ENCODE peak calls at places on chromosome 14, in seven cellular contexts. One of them, this sample, is unnamed.

GRCh38 chr14:104385189-104386135 is 194.1 kb upstream of the C14orf180 start:
- DNase-seq in choroid plexus epithelial cell: no peak
- DNase-seq in stimulated activated CD8-positive, alpha-beta memory T cell treated with anti-CD3 and anti-CD28 coated beads, Interleukin-7, amount 100 ng/mL, for 24 hours: no peak
- DNase-seq in stimulated activated CD4-positive, alpha-beta T cell treated with anti-CD3 and anti-CD28 coated beads, TNF-alpha, amount 100 ng/mL, for 24 hours: no peak
- DNase-seq in astrocyte: no peak
- DNase-seq in H54: no peak
- DNase-seq in NCI-H1694 treated with DMSO at 0.1 percent for 48 hours: no peak
- DNase-seq in this sample: no peak

GRCh38 chr14:68661226-68662225 is 131.3 kb downstream of the ZFP36L1 start:
- DNase-seq in H54: no peak
- DNase-seq in stimulated activated CD4-positive, alpha-beta T cell treated with anti-CD3 and anti-CD28 coated beads, TNF-alpha, amount 100 ng/mL, for 24 hours: no peak
- DNase-seq in astrocyte: no peak
- DNase-seq in NCI-H1694 treated with DMSO at 0.1 percent for 48 hours: no peak
- DNase-seq in stimulated activated CD8-positive, alpha-beta memory T cell treated with anti-CD3 and anti-CD28 coated beads, Interleukin-7, amount 100 ng/mL, for 24 hours: no peak
- DNase-seq in choroid plexus epithelial cell: no peak
- DNase-seq in this sample: no peak

GRCh38 chr14:75630695-75631452 is 29.8 kb downstream of the ERG28 start:
- DNase-seq in stimulated activated CD8-positive, alpha-beta memory T cell treated with anti-CD3 and anti-CD28 coated beads, Interleukin-7, amount 100 ng/mL, for 24 hours: no peak
- DNase-seq in stimulated activated CD4-positive, alpha-beta T cell treated with anti-CD3 and anti-CD28 coated beads, TNF-alpha, amount 100 ng/mL, for 24 hours: no peak
- DNase-seq in choroid plexus epithelial cell: no peak
- DNase-seq in NCI-H1694 treated with DMSO at 0.1 percent for 48 hours: no peak
- DNase-seq in astrocyte: no peak
- DNase-seq in H54: no peak
- DNase-seq in this sample: peak; percentile 68

GRCh38 chr14:50363734-50364113 is 33.0 kb downstream of the CDKL1 start:
- DNase-seq in choroid plexus epithelial cell: peak; percentile 36
- DNase-seq in NCI-H1694 treated with DMSO at 0.1 percent for 48 hours: no peak
- DNase-seq in stimulated activated CD4-positive, alpha-beta T cell treated with anti-CD3 and anti-CD28 coated beads, TNF-alpha, amount 100 ng/mL, for 24 hours: no peak
- DNase-seq in astrocyte: no peak
- DNase-seq in stimulated activated CD8-positive, alpha-beta memory T cell treated with anti-CD3 and anti-CD28 coated beads, Interleukin-7, amount 100 ng/mL, for 24 hours: no peak
- DNase-seq in H54: no peak
- DNase-seq in this sample: no peak

GRCh38 chr14:104827173-104828055 is 26.5 kb downstream of the ZBTB42 start:
- DNase-seq in NCI-H1694 treated with DMSO at 0.1 percent for 48 hours: no peak
- DNase-seq in H54: no peak
- DNase-seq in stimulated activated CD8-positive, alpha-beta memory T cell treated with anti-CD3 and anti-CD28 coated beads, Interleukin-7, amount 100 ng/mL, for 24 hours: no peak
- DNase-seq in choroid plexus epithelial cell: peak; percentile 50
- DNase-seq in astrocyte: peak; percentile 23
- DNase-seq in stimulated activated CD4-positive, alpha-beta T cell treated with anti-CD3 and anti-CD28 coated beads, TNF-alpha, amount 100 ng/mL, for 24 hours: no peak
- DNase-seq in this sample: peak; percentile 58

GRCh38 chr14:91545946-91546716 is 36.0 kb upstream of the PPP4R3A start:
- DNase-seq in stimulated activated CD4-positive, alpha-beta T cell treated with anti-CD3 and anti-CD28 coated beads, TNF-alpha, amount 100 ng/mL, for 24 hours: no peak
- DNase-seq in H54: no peak
- DNase-seq in astrocyte: no peak
- DNase-seq in stimulated activated CD8-positive, alpha-beta memory T cell treated with anti-CD3 and anti-CD28 coated beads, Interleukin-7, amount 100 ng/mL, for 24 hours: no peak
- DNase-seq in NCI-H1694 treated with DMSO at 0.1 percent for 48 hours: peak; percentile 99
- DNase-seq in choroid plexus epithelial cell: peak; percentile 5
- DNase-seq in this sample: no peak

GRCh38 chr14:105241641-105242040 is 6.7 kb upstream of the BTBD6 start:
- DNase-seq in stimulated activated CD4-positive, alpha-beta T cell treated with anti-CD3 and anti-CD28 coated beads, TNF-alpha, amount 100 ng/mL, for 24 hours: no peak
- DNase-seq in stimulated activated CD8-positive, alpha-beta memory T cell treated with anti-CD3 and anti-CD28 coated beads, Interleukin-7, amount 100 ng/mL, for 24 hours: no peak
- DNase-seq in H54: no peak
- DNase-seq in choroid plexus epithelial cell: no peak
- DNase-seq in NCI-H1694 treated with DMSO at 0.1 percent for 48 hours: no peak
- DNase-seq in astrocyte: no peak
- DNase-seq in this sample: no peak

GRCh38 chr14:95045836-95046430 is 111.4 kb downstream of the DICER1 start:
- DNase-seq in NCI-H1694 treated with DMSO at 0.1 percent for 48 hours: no peak
- DNase-seq in choroid plexus epithelial cell: no peak
- DNase-seq in stimulated activated CD4-positive, alpha-beta T cell treated with anti-CD3 and anti-CD28 coated beads, TNF-alpha, amount 100 ng/mL, for 24 hours: no peak
- DNase-seq in astrocyte: no peak
- DNase-seq in stimulated activated CD8-positive, alpha-beta memory T cell treated with anti-CD3 and anti-CD28 coated beads, Interleukin-7, amount 100 ng/mL, for 24 hours: no peak
- DNase-seq in H54: no peak
- DNase-seq in this sample: no peak

GRCh38 chr14:106883218-106883692 is 1356.9 kb downstream of the TMEM121 start:
- DNase-seq in choroid plexus epithelial cell: peak; percentile 4
- DNase-seq in stimulated activated CD4-positive, alpha-beta T cell treated with anti-CD3 and anti-CD28 coated beads, TNF-alpha, amount 100 ng/mL, for 24 hours: no peak
- DNase-seq in NCI-H1694 treated with DMSO at 0.1 percent for 48 hours: no peak
- DNase-seq in stimulated activated CD8-positive, alpha-beta memory T cell treated with anti-CD3 and anti-CD28 coated beads, Interleukin-7, amount 100 ng/mL, for 24 hours: no peak
- DNase-seq in H54: no peak
- DNase-seq in astrocyte: no peak
- DNase-seq in this sample: no peak

GRCh38 chr14:68501621-68502052 is 291.2 kb downstream of the ZFP36L1 start:
- DNase-seq in stimulated activated CD4-positive, alpha-beta T cell treated with anti-CD3 and anti-CD28 coated beads, TNF-alpha, amount 100 ng/mL, for 24 hours: no peak
- DNase-seq in H54: no peak
- DNase-seq in stimulated activated CD8-positive, alpha-beta memory T cell treated with anti-CD3 and anti-CD28 coated beads, Interleukin-7, amount 100 ng/mL, for 24 hours: no peak
- DNase-seq in astrocyte: no peak
- DNase-seq in NCI-H1694 treated with DMSO at 0.1 percent for 48 hours: no peak
- DNase-seq in choroid plexus epithelial cell: peak; percentile 32
- DNase-seq in this sample: no peak

GRCh38 chr14:96663491-96664067 is 133.6 kb upstream of the VRK1 start:
- DNase-seq in NCI-H1694 treated with DMSO at 0.1 percent for 48 hours: no peak
- DNase-seq in stimulated activated CD8-positive, alpha-beta memory T cell treated with anti-CD3 and anti-CD28 coated beads, Interleukin-7, amount 100 ng/mL, for 24 hours: no peak
- DNase-seq in stimulated activated CD4-positive, alpha-beta T cell treated with anti-CD3 and anti-CD28 coated beads, TNF-alpha, amount 100 ng/mL, for 24 hours: no peak
- DNase-seq in choroid plexus epithelial cell: no peak
- DNase-seq in H54: no peak
- DNase-seq in astrocyte: no peak
- DNase-seq in this sample: no peak

GRCh38 chr14:105268736-105269354 is 20.5 kb downstream of the BTBD6 start:
- DNase-seq in stimulated activated CD4-positive, alpha-beta T cell treated with anti-CD3 and anti-CD28 coated beads, TNF-alpha, amount 100 ng/mL, for 24 hours: no peak
- DNase-seq in NCI-H1694 treated with DMSO at 0.1 percent for 48 hours: no peak
- DNase-seq in choroid plexus epithelial cell: no peak
- DNase-seq in H54: no peak
- DNase-seq in astrocyte: no peak
- DNase-seq in stimulated activated CD8-positive, alpha-beta memory T cell treated with anti-CD3 and anti-CD28 coated beads, Interleukin-7, amount 100 ng/mL, for 24 hours: no peak
- DNase-seq in this sample: no peak

GRCh38 chr14:22838631-22839041 is 2.3 kb downstream of the MMP14 start:
- DNase-seq in NCI-H1694 treated with DMSO at 0.1 percent for 48 hours: no peak
- DNase-seq in astrocyte: peak; percentile 84
- DNase-seq in H54: no peak
- DNase-seq in choroid plexus epithelial cell: peak; percentile 80
- DNase-seq in stimulated activated CD8-positive, alpha-beta memory T cell treated with anti-CD3 and anti-CD28 coated beads, Interleukin-7, amount 100 ng/mL, for 24 hours: no peak
- DNase-seq in stimulated activated CD4-positive, alpha-beta T cell treated with anti-CD3 and anti-CD28 coated beads, TNF-alpha, amount 100 ng/mL, for 24 hours: no peak
- DNase-seq in this sample: no peak

GRCh38 chr14:64721391-64721791 is 17.2 kb downstream of the PLEKHG3 start:
- DNase-seq in stimulated activated CD8-positive, alpha-beta memory T cell treated with anti-CD3 and anti-CD28 coated beads, Interleukin-7, amount 100 ng/mL, for 24 hours: no peak
- DNase-seq in stimulated activated CD4-positive, alpha-beta T cell treated with anti-CD3 and anti-CD28 coated beads, TNF-alpha, amount 100 ng/mL, for 24 hours: no peak
- DNase-seq in H54: peak; percentile 44
- DNase-seq in choroid plexus epithelial cell: peak; percentile 76
- DNase-seq in astrocyte: peak; percentile 87
- DNase-seq in NCI-H1694 treated with DMSO at 0.1 percent for 48 hours: no peak
- DNase-seq in this sample: no peak

GRCh38 chr14:90274019-90274418 is 17.7 kb downstream of the PSMC1 start:
- DNase-seq in stimulated activated CD8-positive, alpha-beta memory T cell treated with anti-CD3 and anti-CD28 coated beads, Interleukin-7, amount 100 ng/mL, for 24 hours: no peak
- DNase-seq in H54: no peak
- DNase-seq in stimulated activated CD4-positive, alpha-beta T cell treated with anti-CD3 and anti-CD28 coated beads, TNF-alpha, amount 100 ng/mL, for 24 hours: no peak
- DNase-seq in choroid plexus epithelial cell: no peak
- DNase-seq in astrocyte: no peak
- DNase-seq in NCI-H1694 treated with DMSO at 0.1 percent for 48 hours: no peak
- DNase-seq in this sample: peak; percentile 63

GRCh38 chr14:98890556-98891340 is 381.2 kb downstream of the BCL11B start:
- DNase-seq in NCI-H1694 treated with DMSO at 0.1 percent for 48 hours: no peak
- DNase-seq in H54: no peak
- DNase-seq in choroid plexus epithelial cell: no peak
- DNase-seq in astrocyte: no peak
- DNase-seq in stimulated activated CD8-positive, alpha-beta memory T cell treated with anti-CD3 and anti-CD28 coated beads, Interleukin-7, amount 100 ng/mL, for 24 hours: no peak
- DNase-seq in stimulated activated CD4-positive, alpha-beta T cell treated with anti-CD3 and anti-CD28 coated beads, TNF-alpha, amount 100 ng/mL, for 24 hours: no peak
- DNase-seq in this sample: no peak

GRCh38 chr14:51202914-51203665 is 37.0 kb upstream of the TMX1 start:
- DNase-seq in NCI-H1694 treated with DMSO at 0.1 percent for 48 hours: no peak
- DNase-seq in stimulated activated CD8-positive, alpha-beta memory T cell treated with anti-CD3 and anti-CD28 coated beads, Interleukin-7, amount 100 ng/mL, for 24 hours: no peak
- DNase-seq in astrocyte: no peak
- DNase-seq in choroid plexus epithelial cell: no peak
- DNase-seq in H54: no peak
- DNase-seq in stimulated activated CD4-positive, alpha-beta T cell treated with anti-CD3 and anti-CD28 coated beads, TNF-alpha, amount 100 ng/mL, for 24 hours: no peak
- DNase-seq in this sample: no peak

GRCh38 chr14:92316937-92317336 is 6.0 kb upstream of the SLC24A4 start:
- DNase-seq in stimulated activated CD8-positive, alpha-beta memory T cell treated with anti-CD3 and anti-CD28 coated beads, Interleukin-7, amount 100 ng/mL, for 24 hours: no peak
- DNase-seq in NCI-H1694 treated with DMSO at 0.1 percent for 48 hours: no peak
- DNase-seq in stimulated activated CD4-positive, alpha-beta T cell treated with anti-CD3 and anti-CD28 coated beads, TNF-alpha, amount 100 ng/mL, for 24 hours: no peak
- DNase-seq in H54: no peak
- DNase-seq in astrocyte: no peak
- DNase-seq in choroid plexus epithelial cell: no peak
- DNase-seq in this sample: no peak